ENCODE peak calls at places on chromosomes 7 and 10, in four cellular contexts. Y, R, L and F are unnamed samples.

GRCh38 chr10:92789067-92789466 is 59.3 kb upstream of the EXOC6 start:
- DNase-seq in Y (no peak), R (no peak), L (no peak), F (no peak)

GRCh38 chr7:99459087-99459486 is 6.9 kb downstream of the ATP5MF start:
- DNase-seq in Y (no peak), R (peak), L (no peak), F (peak)

GRCh38 chr10:133359554-133359971 is 1.7 kb upstream of the FUOM start:
- DNase-seq in Y (no peak), R (peak), L (no peak), F (no peak)

GRCh38 chr10:48199580-48200377 is 74.7 kb downstream of the FRMPD2 start:
- DNase-seq in Y (no peak), R (no peak), L (no peak), F (no peak)

GRCh38 chr10:104076743-104077160 is 8.9 kb downstream of the COL17A1 start:
- DNase-seq in Y (peak), R (no peak), L (no peak), F (no peak)

GRCh38 chr7:30062587-30062986 is 34.4 kb downstream of the PLEKHA8 start:
- DNase-seq in Y (no peak), R (peak), L (peak), F (peak)

GRCh38 chr10:62844280-62845011 is 28.3 kb upstream of the EGR2 start:
- DNase-seq in Y (no peak), R (no peak), L (no peak), F (no peak)

GRCh38 chr7:155988421-155988820 is 176.2 kb upstream of the SHH start:
- DNase-seq in Y (no peak), R (no peak), L (no peak), F (no peak)

GRCh38 chr10:50404021-50404823 is 152.9 kb upstream of the ASAH2 start:
- DNase-seq in Y (no peak), R (peak), L (no peak), F (no peak)

GRCh38 chr10:96044686-96045085 is 1.3 kb downstream of the CCNJ start:
- DNase-seq in Y (no peak), R (peak), L (no peak), F (no peak)

GRCh38 chr7:47988496-47989386 is 9.3 kb upstream of the HUS1 start:
- DNase-seq in Y (no peak), R (peak), L (no peak), F (peak)

GRCh38 chr10:70323697-70324340 is 40.0 kb upstream of the NPFFR1 start:
- DNase-seq in Y (no peak), R (peak), L (no peak), F (no peak)

GRCh38 chr10:119325131-119325530 is 117.8 kb downstream of the GRK5 start:
- DNase-seq in Y (no peak), R (no peak), L (no peak), F (no peak)

GRCh38 chr10:25875555-25876165 is 58.4 kb upstream of the MYO3A start:
- DNase-seq in Y (peak), R (peak), L (peak), F (peak)

GRCh38 chr7:20470726-20471125 is 140.0 kb downstream of the ITGB8 start:
- DNase-seq in Y (no peak), R (no peak), L (no peak), F (no peak)

GRCh38 chr10:104041891-104042535 is 43.7 kb downstream of the COL17A1 start:
- DNase-seq in Y (no peak), R (no peak), L (no peak), F (no peak)

GRCh38 chr10:126226205-126226604 is 162.1 kb downstream of the ADAM12 start:
- DNase-seq in Y (no peak), R (no peak), L (no peak), F (no peak)

GRCh38 chr7:41696323-41696916 is 6.5 kb downstream of the INHBA start:
- DNase-seq in Y (peak), R (peak), L (peak), F (peak)

GRCh38 chr10:96626795-96627194 is 40.0 kb upstream of the TM9SF3 start:
- DNase-seq in Y (no peak), R (no peak), L (peak), F (no peak)

GRCh38 chr10:48449501-48450232 is 143.2 kb downstream of the MAPK8 start:
- DNase-seq in Y (no peak), R (no peak), L (no peak), F (no peak)

GRCh38 chr7:95772298-95772770 is at the start of gene DYNC1I1:
- DNase-seq in Y (no peak), R (peak), L (peak), F (peak)

GRCh38 chr7:44281811-44282600 is 43.4 kb downstream of the CAMK2B start:
- DNase-seq in Y (no peak), R (no peak), L (no peak), F (no peak)

GRCh38 chr10:96904648-96905047 is 72.5 kb downstream of the LCOR start:
- DNase-seq in Y (no peak), R (no peak), L (no peak), F (no peak)

GRCh38 chr7:133837248-133837647 is 289.9 kb upstream of the LRGUK start:
- DNase-seq in Y (no peak), R (no peak), L (no peak), F (no peak)

GRCh38 chr7:74037609-74038008 is 9.6 kb downstream of the ELN start:
- DNase-seq in Y (no peak), R (no peak), L (no peak), F (no peak)

GRCh38 chr7:74039337-74039736 is 11.4 kb downstream of the ELN start:
- DNase-seq in Y (no peak), R (no peak), L (no peak), F (no peak)

GRCh38 chr7:74040791-74041520 is 13.0 kb downstream of the ELN start:
- DNase-seq in Y (no peak), R (no peak), L (no peak), F (no peak)

GRCh38 chr7:74040101-74040790 is 12.3 kb downstream of the ELN start:
- DNase-seq in Y (no peak), R (no peak), L (no peak), F (no peak)

DNA sequence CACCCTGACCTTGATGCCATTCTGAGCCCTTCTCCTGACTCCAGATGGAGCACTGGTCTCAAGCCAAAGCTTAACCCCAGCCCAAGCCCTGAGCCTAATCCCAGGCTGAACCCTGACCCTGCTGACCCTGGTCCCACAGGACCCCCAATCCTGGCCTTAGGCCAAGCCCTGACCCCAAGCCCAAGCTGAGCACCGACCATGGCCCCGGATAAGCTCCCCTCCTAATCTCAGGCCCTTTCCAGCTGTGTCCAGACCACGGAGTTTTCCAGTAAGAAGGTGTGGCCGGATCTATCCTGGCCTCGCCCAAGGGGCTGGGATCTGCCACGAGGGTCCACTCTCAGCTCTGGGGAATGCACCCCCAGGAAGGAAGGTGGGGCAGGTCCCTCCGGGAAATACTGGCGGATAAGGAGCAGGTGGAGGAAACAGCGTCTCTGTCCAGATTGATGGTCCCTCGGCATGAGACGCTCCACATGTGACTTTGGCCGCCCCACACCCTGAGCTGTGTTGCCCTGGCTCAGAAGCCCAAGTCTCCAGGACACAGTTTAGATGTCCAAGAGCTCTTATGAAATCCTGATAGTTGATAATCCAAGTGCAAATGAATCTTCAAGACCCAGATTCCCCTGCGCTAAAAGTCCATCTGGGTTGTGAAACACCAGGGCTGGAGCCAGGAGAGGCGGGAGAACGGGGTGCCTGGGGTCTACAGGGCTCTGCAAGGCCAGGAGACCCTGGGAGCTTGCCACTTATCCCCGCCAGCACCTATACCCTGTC is 10.4 kb downstream of the ELN start:
- DNase-seq in Y (no peak), R (no peak), L (no peak), F (no peak)
- TF ChIP-seq PHF8 in Y (no peak), R (no peak), L (no peak), F (no peak)

GRCh38 chr10:71615538-71616329 is 103.8 kb downstream of the C10orf105 start:
- DNase-seq in Y (no peak), R (no peak), L (no peak), F (no peak)

GRCh38 chr10:71616817-71617654 is 102.5 kb downstream of the C10orf105 start:
- DNase-seq in Y (no peak), R (no peak), L (no peak), F (no peak)

GRCh38 chr10:71618598-71618997 is 101.0 kb downstream of the C10orf105 start:
- DNase-seq in Y (no peak), R (no peak), L (no peak), F (no peak)

GRCh38 chr10:71620642-71621041 is 98.9 kb downstream of the C10orf105 start:
- DNase-seq in Y (no peak), R (no peak), L (no peak), F (no peak)

GRCh38 chr10:71618176-71618575 is 101.4 kb downstream of the C10orf105 start:
- DNase-seq in Y (no peak), R (no peak), L (no peak), F (no peak)
- TF ChIP-seq PHF8 in Y (no peak), R (no peak), L (no peak), F (no peak)

DNA sequence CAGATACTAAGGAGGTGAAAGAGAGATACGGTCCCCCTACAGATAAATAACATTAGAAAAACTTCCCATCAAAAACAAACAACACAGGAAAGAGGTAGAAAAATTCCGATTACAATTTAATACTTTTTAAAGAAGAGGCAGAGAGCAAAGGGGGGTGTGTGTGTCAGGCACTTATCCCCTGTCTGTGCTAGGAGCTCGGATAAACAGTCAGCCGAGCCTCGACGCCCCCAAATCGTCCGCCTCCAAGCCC is 3.6 kb downstream of the PAX2 start:
- DNase-seq in Y (no peak), R (no peak), L (no peak), F (no peak)
- TF ChIP-seq PHF8 in Y (no peak), R (no peak), L (no peak), F (no peak)

DNA sequence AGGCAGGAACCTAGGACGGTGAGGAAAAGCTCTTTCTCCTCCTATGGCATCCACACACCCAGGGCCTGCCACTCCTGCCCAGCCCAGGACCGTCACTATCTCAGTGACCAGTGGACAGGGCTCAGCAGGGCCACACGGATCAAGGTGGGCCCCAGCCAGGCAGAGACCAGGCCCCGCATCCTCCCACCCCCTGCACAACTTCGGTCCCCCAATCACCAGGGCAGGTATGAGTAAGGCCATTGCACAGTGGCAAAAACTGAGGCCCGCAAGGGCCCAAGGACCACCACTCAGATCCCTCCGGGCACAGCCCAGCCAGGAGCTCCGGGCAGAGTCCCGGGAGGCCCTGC is 30.3 kb downstream of the OAT start:
- DNase-seq in Y (no peak), R (no peak), L (no peak), F (no peak)
- TF ChIP-seq PHF8 in Y (no peak), R (no peak), L (no peak), F (no peak)